ENCODE peak calls at places on chromosomes 6 and 20, in nine cellular contexts. G is HCEC 1CT; O is activated naive CD8-positive, alpha-beta T cell treated with anti-CD3 and anti-CD28 coated beads for 36 hours; L is CD4-positive, alpha-beta T cell; U is stimulated activated CD4-positive, alpha-beta T cell treated with anti-CD3 and anti-CD28 coated beads, Interleukin-4, amount 100 ng/mL, for 24 hours; N is Jurkat, Clone E6-1; I is CD8-positive, alpha-beta T cell; J is C1 segment of cervical spinal cord; P is activated T-helper 1 cell treated with Interleukin-2 at 50 U/mL for 16 hours. Y is an unnamed sample.

GRCh38 chr6:52553719-52554118 is 23.1 kb downstream of the TRAM2 start:
- DNase-seq in G (no peak), O (no peak), L (no peak), U (no peak), J (no peak), I (no peak), N (no peak), P (no peak), Y (no peak)

GRCh38 chr6:31535538-31536324 is 6.1 kb downstream of the DDX39B start:
- DNase-seq in N (no peak), J (no peak), I (no peak), P (no peak), O (no peak), G (no peak), U (no peak), L (no peak), Y (no peak)

GRCh38 chr6:135090819-135091218 is 36.2 kb upstream of the HBS1L start:
- DNase-seq in O (no peak), L (no peak), I (no peak), U (no peak), N (no peak), G (no peak), J (no peak), P (no peak), Y (no peak)

GRCh38 chr6:142258757-142259156 is 43.0 kb upstream of the ADGRG6 start:
- DNase-seq in N (no peak), G (no peak), J (no peak), I (no peak), P (no peak), U (no peak), O (no peak), L (no peak), Y (no peak)

GRCh38 chr6:54204921-54205511 is 93.8 kb downstream of the MLIP start:
- DNase-seq in P (no peak), I (no peak), O (no peak), J (no peak), L (no peak), G (no peak), N (no peak), U (no peak), Y (no peak)

GRCh38 chr6:37033255-37033654 is 27.8 kb downstream of the FGD2 start:
- DNase-seq in J (no peak), G (no peak), P (no peak), I (no peak), L (no peak), O (peak; percentile 73), U (peak; percentile 58), N (no peak), Y (no peak)

GRCh38 chr6:31163922-31164321 is 5.5 kb downstream of the TCF19 start:
- DNase-seq in G (no peak), U (no peak), I (no peak), O (no peak), P (no peak), J (no peak), L (no peak), N (no peak), Y (no peak)

GRCh38 chr20:32010096-32010495 is at the start of gene CCM2L:
- DNase-seq in L (no peak), G (no peak), N (no peak), J (no peak), U (no peak), P (no peak), O (no peak), I (no peak), Y (no peak)

GRCh38 chr6:31797607-31798006 is 2.1 kb upstream of the VARS1 start:
- DNase-seq in G (no peak), P (peak; percentile 24), U (no peak), J (no peak), I (peak; percentile 44), N (peak; percentile 87), L (peak; percentile 27), O (no peak), Y (no peak)

Y was measured in A549.